ENCODE peak calls at places on chromosomes 11 and 22, in seven cellular contexts. N is HepG2, Z is small intestine, G is A549, Q is body of pancreas, L is K562, M is esophagus squamous epithelium. D is an unnamed sample. For H3K4me1, the result is how much of the 10 kb centered on the place peaks cover.

GRCh38 chr11:46537851-46538295 is 56.0 kb downstream of the AMBRA1 start:
- DNase-seq in L (peak), Z (peak), M (no peak), G (peak), Q (peak), N (peak), D (peak)

GRCh38 chr22:32444068-32444467 is 20.2 kb downstream of the BPIFC start:
- DNase-seq in M (no peak), L (peak), N (peak), G (peak), Z (peak), Q (no peak), D (peak)

GRCh38 chr11:81253226-81253625 is 1480.4 kb downstream of the FAM181B start:
- DNase-seq in M (no peak), Q (no peak), L (no peak), N (no peak), G (no peak), Z (peak), D (no peak)

GRCh38 chr22:38040953-38041759 is 16.0 kb upstream of the PICK1 start:
- DNase-seq in N (no peak), G (no peak), Z (no peak), Q (no peak), L (no peak), M (no peak), D (no peak)

GRCh38 chr11:2524446-2525165 is 79.8 kb downstream of the KCNQ1 start:
- DNase-seq in Q (peak), M (no peak), Z (peak), G (no peak), L (no peak), N (no peak), D (peak)

GRCh38 chr11:115761817-115762216 is 257.6 kb upstream of the CADM1 start:
- DNase-seq in N (no peak), Z (no peak), M (no peak), Q (no peak), G (no peak), L (no peak), D (no peak)

GRCh38 chr11:35563413-35564245 is 38.2 kb upstream of the PAMR1 start:
- DNase-seq in G (no peak), L (no peak), M (no peak), N (no peak), Q (no peak), Z (no peak), D (no peak)

GRCh38 chr11:83033367-83033766 is 38.3 kb downstream of the RAB30 start:
- DNase-seq in L (no peak), G (no peak), M (no peak), Z (no peak), N (no peak), Q (no peak), D (peak)

GRCh38 chr11:96052921-96053631 is 129.2 kb upstream of the MTMR2 start:
- DNase-seq in N (no peak), L (no peak), Q (no peak), Z (no peak), M (no peak), G (no peak), D (peak)

GRCh38 chr11:105489431-105489830 is 120.4 kb upstream of the GRIA4 start:
- DNase-seq in N (no peak), L (no peak), Q (no peak), G (no peak), M (no peak), Z (no peak), D (no peak)

GRCh38 chr11:3964056-3964455 is 108.6 kb downstream of the STIM1 start:
- DNase-seq in G (no peak), L (no peak), N (no peak), M (no peak), Q (no peak), Z (no peak), D (no peak)

GRCh38 chr22:44524806-44525205 is 26.8 kb upstream of the RTL6 start:
- DNase-seq in Q (no peak), G (no peak), L (no peak), Z (no peak), M (no peak), N (no peak), D (no peak)

GRCh38 chr22:19196841-19197612 is 18.5 kb upstream of the SLC25A1 start:
- DNase-seq in L (no peak), M (no peak), Q (no peak), G (no peak), Z (no peak), N (no peak), D (no peak)

GRCh38 chr11:15780354-15780753 is 576.0 kb downstream of the SOX6 start:
- DNase-seq in Z (no peak), G (no peak), N (no peak), M (no peak), L (no peak), Q (no peak), D (no peak)

GRCh38 chr22:50656122-50657070 is 16.2 kb upstream of the SHANK3 start:
- DNase-seq in M (no peak), L (no peak), Q (no peak), G (peak), Z (no peak), N (peak), D (no peak)

GRCh38 chr11:107702723-107703122 is 9.1 kb downstream of the SLN start:
- DNase-seq in M (no peak), L (no peak), N (no peak), Z (no peak), G (no peak), Q (no peak), D (no peak)

GRCh38 chr11:3085052-3085451 is 27.8 kb upstream of the CARS1 start:
- DNase-seq in M (no peak), Q (no peak), Z (no peak), G (no peak), L (no peak), N (no peak), D (no peak)

GRCh38 chr11:66318576-66318970 is 1.7 kb upstream of the CD248 start:
- DNase-seq in Z (no peak), G (no peak), N (no peak), Q (no peak), L (no peak), M (no peak), D (no peak)

GRCh38 chr11:33000181-33000580 is 15.5 kb upstream of the DEPDC7 start:
- DNase-seq in Z (no peak), M (no peak), N (no peak), L (no peak), Q (no peak), G (no peak), D (no peak)

GRCh38 chr11:113615773-113616172 is 90.3 kb downstream of the TMPRSS5 start:
- DNase-seq in Q (no peak), G (no peak), L (no peak), N (no peak), Z (no peak), M (no peak), D (no peak)

GRCh38 chr11:82842019-82842418 is 58.2 kb downstream of the PRCP start:
- DNase-seq in Q (no peak), G (no peak), Z (no peak), M (no peak), N (no peak), L (no peak), D (peak)

GRCh38 chr11:35427158-35427557 is 7.8 kb upstream of the SLC1A2 start:
- DNase-seq in M (no peak), Q (no peak), G (no peak), N (no peak), L (no peak), Z (no peak), D (no peak)

GRCh38 chr11:69209936-69210659 is 54.4 kb downstream of the SMIM38 start:
- DNase-seq in Z (no peak), N (peak), Q (no peak), M (no peak), L (peak), G (no peak), D (no peak)

GRCh38 chr22:20951932-20952380 is 15.1 kb upstream of the AIFM3 start:
- DNase-seq in Z (peak), G (no peak), N (peak), M (no peak), Q (no peak), L (no peak), D (no peak)

GRCh38 chr22:38952382-38952993 is 4.9 kb upstream of the APOBEC3A start:
- DNase-seq in L (no peak), N (no peak), G (no peak), M (no peak), Z (no peak), Q (no peak), D (no peak)

GRCh38 chr11:120224872-120225371 is 14.1 kb downstream of the OAF start:
- DNase-seq in L (no peak), Q (no peak), N (no peak), G (no peak), M (no peak), Z (no peak), D (peak)

GRCh38 chr11:114075891-114076441 is 16.5 kb downstream of the ZBTB16 start:
- DNase-seq in Q (no peak), Z (peak), M (no peak), L (peak), N (peak), G (peak), D (no peak)

GRCh38 chr11:2987881-2988280 is 4.2 kb downstream of the NAP1L4 start:
- DNase-seq in G (no peak), L (no peak), M (no peak), Q (no peak), N (no peak), Z (peak), D (no peak)

GRCh38 chr22:32494971-32495370 is 20.4 kb downstream of the FBXO7 start:
- DNase-seq in Q (no peak), G (no peak), Z (no peak), M (no peak), N (no peak), L (no peak), D (no peak)

GRCh38 chr11:107592813-107593212 is 1.9 kb downstream of the ELMOD1 start:
- DNase-seq in N (no peak), Q (no peak), M (no peak), Z (no peak), L (no peak), G (no peak), D (no peak)

GRCh38 chr22:46084943-46085830 is 65.1 kb upstream of the PPARA start:
- DNase-seq in G (peak), M (no peak), Z (no peak), N (no peak), L (peak), Q (peak), D (no peak)

GRCh38 chr22:23074451-23074850 is 4.1 kb downstream of the GNAZ start:
- DNase-seq in G (no peak), M (no peak), L (no peak), N (no peak), Q (no peak), Z (no peak), D (no peak)

GRCh38 chr22:23071163-23072034 is 1.1 kb downstream of the GNAZ start:
- DNase-seq in M (no peak), L (no peak), Z (no peak), G (no peak), N (no peak), Q (no peak), D (peak)

GRCh38 chr22:23072035-23072910 is 2.0 kb downstream of the GNAZ start:
- DNase-seq in M (no peak), Z (no peak), L (no peak), N (no peak), G (no peak), Q (no peak), D (no peak)

GRCh38 chr22:23073506-23074229 is 3.3 kb downstream of the GNAZ start:
- DNase-seq in Z (no peak), N (no peak), Q (no peak), L (no peak), G (no peak), M (no peak), D (no peak)

GRCh38 chr22:23072911-23073491 is 2.7 kb downstream of the GNAZ start:
- DNase-seq in L (no peak), N (no peak), Z (no peak), G (no peak), M (no peak), Q (no peak), D (no peak)
- H3K4me1 ChIP-seq in L (under half), N (half or more), Z (under half), G (under half), M (under half), Q (under half), D (under half)

GRCh38 chr11:122681070-122681469 is 25.5 kb downstream of the UBASH3B start:
- DNase-seq in G (no peak), N (no peak), L (no peak), M (no peak), Z (no peak), Q (no peak), D (no peak)
- H3K4me1 ChIP-seq in G (half or more), N (under half), L (under half), M (under half), Z (under half), Q (under half), D (under half)

DNA sequence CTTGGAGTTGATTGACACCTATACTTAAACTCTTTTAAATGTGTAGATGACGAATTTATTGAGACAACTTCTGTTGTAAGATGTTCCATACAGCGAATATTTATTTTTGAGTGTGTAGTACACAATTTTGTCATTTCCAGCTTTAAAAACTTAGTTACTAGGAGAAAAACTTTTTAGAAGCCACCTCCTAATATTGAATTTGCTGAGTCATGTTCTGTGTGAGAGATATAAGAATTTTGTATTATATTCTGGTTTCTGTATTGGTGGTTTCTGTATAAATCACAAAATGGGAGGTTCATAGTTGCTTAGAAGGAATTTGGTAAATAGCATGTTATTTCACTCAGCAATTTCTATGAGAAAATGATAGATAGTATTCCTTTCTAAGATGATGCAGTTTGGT is 171.3 kb downstream of the WNT11 start:
- DNase-seq in N (no peak), G (no peak), Z (no peak), M (no peak), Q (no peak), L (no peak), D (no peak)
- H3K4me1 ChIP-seq in N (under half), G (half or more), Z (under half), M (under half), Q (under half), L (under half), D (under half)

DNA sequence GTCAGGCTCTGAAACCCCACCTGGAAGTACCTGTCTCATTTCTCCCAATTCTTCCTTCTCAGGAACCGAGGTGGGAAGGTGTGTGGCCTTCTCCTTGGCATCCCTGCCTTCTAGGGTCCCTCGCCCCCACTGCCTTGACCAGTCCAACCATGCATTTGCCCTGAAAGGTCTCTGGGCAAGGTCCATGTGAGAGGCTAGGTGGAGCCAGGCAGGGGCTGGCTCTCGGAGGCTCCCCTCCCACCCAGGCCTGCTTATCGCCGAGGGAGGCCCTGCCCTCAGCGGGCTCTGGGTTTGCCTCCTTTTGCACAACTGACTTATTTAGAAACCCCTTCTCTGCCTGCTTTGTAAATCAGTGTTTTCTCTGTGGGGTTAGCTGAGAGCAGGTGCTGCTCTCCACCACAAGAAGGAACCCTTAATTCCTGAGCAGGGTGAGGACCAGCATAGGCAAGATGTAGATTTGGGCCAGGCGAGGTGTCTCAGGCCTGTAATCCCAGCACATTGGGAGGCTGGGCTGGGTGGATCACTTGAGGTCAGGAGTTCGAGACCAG is 47.7 kb downstream of the CD82 start:
- DNase-seq in G (no peak), Z (peak), Q (no peak), N (no peak), M (no peak), L (no peak), D (no peak)
- H3K4me1 ChIP-seq in G (under half), Z (under half), Q (under half), N (under half), M (under half), L (under half), D (under half)

D was measured in SJCRH30.